ENCODE peak calls at places on chromosomes 12 and 14, in nine cellular contexts. V is breast epithelium, F is GM12892, Q is HCT116, J is GM12878, C is H1, X is uterus, B is vagina, P is NB4. K is an unnamed sample.
A peak's percentile ranks its signal among the peaks of the same experiment; 100 is the strongest.

GRCh38 chr12:67449591-67450052 is 180.5 kb downstream of the CAND1 start:
- DNase-seq in P (no peak), X (no peak), J (peak; percentile 82), Q (no peak), V (no peak), F (no peak), B (no peak), C (no peak), K (no peak)

GRCh38 chr12:78278706-78279105 is 448.0 kb downstream of the NAV3 start:
- DNase-seq in J (no peak), P (no peak), F (no peak), V (no peak), X (no peak), Q (no peak), B (no peak), C (no peak), K (no peak)

GRCh38 chr12:51186465-51186864 is 13.5 kb upstream of the TFCP2 start:
- DNase-seq in V (no peak), P (no peak), C (no peak), Q (no peak), X (no peak), B (no peak), F (no peak), J (no peak), K (no peak)

GRCh38 chr14:81169711-81170103 is 51.1 kb downstream of the GTF2A1 start:
- DNase-seq in X (peak; percentile 49), B (no peak), Q (no peak), C (no peak), F (no peak), P (peak; percentile 46), J (no peak), V (peak; percentile 27), K (peak; percentile 65)

GRCh38 chr12:91948504-91948903 is 197.1 kb downstream of the BTG1 start:
- DNase-seq in C (no peak), V (no peak), X (no peak), Q (no peak), B (no peak), F (no peak), P (peak; percentile 26), J (no peak), K (no peak)

GRCh38 chr14:70096866-70097265 is 91.9 kb downstream of the SLC8A3 start:
- DNase-seq in X (no peak), C (no peak), P (peak; percentile 14), J (no peak), Q (no peak), F (no peak), B (no peak), V (no peak), K (peak; percentile 9)

GRCh38 chr14:64625363-64626232 is 75.8 kb downstream of the PPP1R36 start:
- DNase-seq in C (no peak), F (no peak), Q (no peak), J (no peak), X (no peak), V (no peak), P (no peak), B (no peak), K (no peak)

GRCh38 chr12:62898568-62898967 is 36.4 kb downstream of the PPM1H start:
- DNase-seq in B (no peak), Q (no peak), J (no peak), P (peak; percentile 20), X (no peak), V (no peak), F (no peak), C (no peak), K (no peak)

GRCh38 chr12:83473408-83474095 is 786.8 kb downstream of the TMTC2 start:
- DNase-seq in X (no peak), V (no peak), B (no peak), F (no peak), J (peak; percentile 26), C (no peak), Q (no peak), P (no peak), K (no peak)

GRCh38 chr12:80632835-80633234 is 74.6 kb upstream of the MYF6 start:
- DNase-seq in P (peak; percentile 42), Q (no peak), F (no peak), C (peak; percentile 68), J (no peak), B (no peak), V (no peak), X (no peak), K (no peak)

GRCh38 chr12:96585977-96586376 is 96.6 kb downstream of the CFAP54 start:
- DNase-seq in X (no peak), P (no peak), C (no peak), Q (no peak), J (no peak), F (no peak), B (no peak), V (no peak), K (no peak)

GRCh38 chr14:69090187-69090789 is 62.6 kb downstream of the DCAF5 start:
- DNase-seq in J (no peak), F (no peak), C (no peak), B (no peak), V (no peak), X (no peak), Q (peak; percentile 45), P (peak; percentile 43), K (peak; percentile 45)

GRCh38 chr12:57101892-57102695 is 9.1 kb downstream of the STAT6 start:
- DNase-seq in J (no peak), F (no peak), C (no peak), P (peak; percentile 90), Q (no peak), B (no peak), X (no peak), V (no peak), K (peak; percentile 69)

GRCh38 chr12:65313704-65314317 is 35.3 kb downstream of the MSRB3 start:
- DNase-seq in C (no peak), X (no peak), P (peak; percentile 37), F (no peak), B (no peak), Q (peak; percentile 33), V (no peak), J (no peak), K (peak; percentile 19)

GRCh38 chr12:45415393-45415817 is 199.5 kb downstream of the ANO6 start:
- DNase-seq in Q (peak; percentile 87), X (peak; percentile 32), V (no peak), J (peak; percentile 17), F (no peak), C (no peak), P (peak; percentile 70), B (no peak), K (no peak)

GRCh38 chr12:113185180-113186032 is at the start of the genes DDX54 and RITA1:
- DNase-seq in X (peak; percentile 81), C (peak; percentile 90), B (no peak), J (no peak), Q (peak; percentile 78), P (peak; percentile 93), F (peak; percentile 65), V (peak; percentile 75), K (peak; percentile 89)
- TF ChIP-seq POLR2A in X (peak; percentile 27), C (peak; percentile 78), B (no peak), J (peak; percentile 98), Q (peak; percentile 57), P (peak; percentile 79), F (peak; percentile 93), V (peak; percentile 36), K (peak; percentile 85)

GRCh38 chr12:70598467-70599194 is 38.6 kb downstream of the PTPRB start:
- DNase-seq in C (no peak), Q (no peak), J (no peak), P (no peak), B (no peak), V (no peak), X (no peak), F (no peak), K (no peak)
- TF ChIP-seq POLR2A in C (no peak), Q (no peak), J (no peak), P (no peak), B (no peak), V (no peak), X (no peak), F (no peak), K (no peak)

DNA sequence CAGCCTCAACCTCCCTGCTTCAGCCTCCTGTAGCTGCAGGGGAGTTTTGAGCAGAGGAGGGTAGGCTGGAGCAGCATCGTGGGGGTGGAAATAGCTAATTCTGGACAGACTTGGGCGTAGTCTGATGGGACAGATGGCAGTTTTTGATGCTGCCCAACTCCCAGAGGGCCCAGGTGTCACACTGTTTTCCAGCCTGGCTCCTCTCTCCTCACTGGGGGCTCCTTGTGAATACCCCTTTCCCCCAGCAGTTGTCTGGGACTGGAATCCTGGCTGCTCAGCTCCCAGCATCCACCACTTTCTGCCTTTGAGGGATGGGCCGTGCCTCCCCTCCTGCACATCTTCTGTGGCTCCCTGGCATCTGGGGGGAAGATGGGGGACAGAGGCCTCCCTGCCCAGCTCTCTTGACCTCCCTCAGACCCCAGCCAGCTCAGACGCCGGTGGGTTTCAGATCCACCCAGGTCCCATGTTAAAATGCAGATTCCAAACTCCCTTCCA is 34.0 kb downstream of the SH2B3 start:
- DNase-seq in C (no peak), P (no peak), Q (no peak), B (no peak), F (no peak), J (no peak), V (no peak), X (no peak), K (no peak)
- TF ChIP-seq POLR2A in C (no peak), P (no peak), Q (no peak), B (no peak), F (no peak), J (no peak), V (no peak), X (no peak), K (no peak)

GRCh38 chr14:75551021-75551420 is 27.4 kb upstream of the FLVCR2 start:
- DNase-seq in F (no peak), X (no peak), P (no peak), B (no peak), J (no peak), C (no peak), V (no peak), Q (no peak), K (no peak)

GRCh38 chr14:75545907-75546306 is 23.6 kb downstream of the BATF start:
- DNase-seq in X (no peak), V (no peak), J (no peak), C (no peak), F (no peak), Q (no peak), P (no peak), B (no peak), K (no peak)

GRCh38 chr14:75547552-75548250 is 25.4 kb downstream of the BATF start:
- DNase-seq in B (no peak), X (no peak), C (no peak), V (no peak), P (no peak), Q (no peak), J (no peak), F (no peak), K (no peak)

GRCh38 chr14:75549169-75549568 is 26.9 kb downstream of the BATF start:
- DNase-seq in C (no peak), V (no peak), Q (no peak), X (no peak), P (no peak), F (peak; percentile 42), J (peak; percentile 79), B (no peak), K (no peak)

DNA sequence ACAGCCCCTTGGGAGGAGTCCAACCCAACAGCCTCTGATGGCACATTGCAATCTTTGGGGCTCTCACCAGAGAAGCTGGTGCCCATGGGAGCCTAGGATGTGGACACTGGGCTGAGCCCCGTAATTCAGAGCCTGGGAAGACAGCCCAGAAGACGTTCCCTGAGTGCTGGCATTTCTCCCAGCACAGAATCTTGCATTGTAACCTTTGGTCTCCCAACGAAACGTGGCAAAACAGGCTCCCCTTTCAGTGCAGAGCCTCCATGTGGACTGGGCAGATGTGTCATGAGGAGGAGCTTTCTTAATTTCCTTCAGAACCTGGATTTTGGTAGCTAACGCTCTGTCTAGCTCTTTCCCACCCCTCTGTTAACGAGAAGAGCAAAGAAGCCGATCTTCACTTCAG is 26.3 kb downstream of the BATF start:
- DNase-seq in P (no peak), F (no peak), B (no peak), C (no peak), Q (no peak), V (no peak), J (no peak), X (no peak), K (no peak)
- TF ChIP-seq POLR2A in P (no peak), F (no peak), B (no peak), C (no peak), Q (no peak), V (no peak), J (no peak), X (no peak), K (no peak)

K was measured in erythroblast.